ENCODE peak calls at places on chromosomes 16 and 17, in ten cellular contexts. U, Q, P, J, C, L, N, R, H and F are unnamed samples.
A peak's percentile ranks its signal among the peaks of the same experiment; 100 is the strongest.

GRCh38 chr16:26816885-26817571 is 249.7 kb upstream of the C16orf82 start:
- DNase-seq in U (no peak), Q (no peak), P (no peak), J (no peak), C (no peak), L (no peak), N (peak; percentile 46), R (no peak), H (peak; percentile 79), F (no peak)

GRCh38 chr17:50545306-50545705 is 1.7 kb upstream of the SPATA20 start:
- DNase-seq in U (no peak), Q (no peak), P (no peak), J (no peak), C (no peak), L (no peak), N (no peak), R (no peak), H (no peak), F (no peak)

GRCh38 chr16:89005201-89006035 is 28.4 kb upstream of the CBFA2T3 start:
- DNase-seq in U (no peak), Q (no peak), P (no peak), J (no peak), C (peak; percentile 8), L (no peak), N (no peak), R (no peak), H (no peak), F (no peak)

GRCh38 chr17:56653877-56654276 is 60.4 kb downstream of the NOG start:
- DNase-seq in U (peak; percentile 30), Q (peak; percentile 52), P (peak; percentile 21), J (peak; percentile 59), C (no peak), L (peak; percentile 58), N (peak; percentile 86), R (peak; percentile 52), H (peak; percentile 36), F (peak; percentile 72)

GRCh38 chr16:30510392-30510938 is 15.9 kb downstream of the ZNF768 start:
- DNase-seq in U (no peak), Q (no peak), P (no peak), J (no peak), C (no peak), L (no peak), N (no peak), R (no peak), H (no peak), F (no peak)

GRCh38 chr17:57313276-57313835 is 57.0 kb downstream of the MSI2 start:
- DNase-seq in U (no peak), Q (no peak), P (no peak), J (no peak), C (no peak), L (no peak), N (no peak), R (no peak), H (no peak), F (no peak)

GRCh38 chr16:56163089-56163488 is 28.2 kb upstream of the GNAO1 start:
- DNase-seq in U (no peak), Q (no peak), P (no peak), J (no peak), C (no peak), L (no peak), N (no peak), R (no peak), H (no peak), F (no peak)

GRCh38 chr17:73835605-73836004 is 191.4 kb upstream of the SDK2 start:
- DNase-seq in U (no peak), Q (no peak), P (no peak), J (no peak), C (no peak), L (no peak), N (no peak), R (no peak), H (no peak), F (no peak)

GRCh38 chr17:37490638-37491614 is 1.2 kb downstream of the DUSP14 start:
- DNase-seq in U (no peak), Q (no peak), P (no peak), J (peak; percentile 14), C (peak; percentile 75), L (no peak), N (peak; percentile 90), R (no peak), H (peak; percentile 83), F (no peak)

GRCh38 chr16:3641801-3642396 is 12.6 kb upstream of the DNASE1 start:
- DNase-seq in U (no peak), Q (no peak), P (no peak), J (no peak), C (no peak), L (no peak), N (no peak), R (no peak), H (peak; percentile 3), F (no peak)

GRCh38 chr16:67349172-67349571 is 22.6 kb downstream of the LRRC36 start:
- DNase-seq in U (peak; percentile 7), Q (no peak), P (no peak), J (no peak), C (no peak), L (no peak), N (peak; percentile 66), R (peak; percentile 47), H (peak; percentile 11), F (no peak)

GRCh38 chr17:9432121-9432866 is 143.3 kb downstream of the STX8 start:
- DNase-seq in U (no peak), Q (no peak), P (no peak), J (no peak), C (no peak), L (no peak), N (no peak), R (no peak), H (no peak), F (no peak)

GRCh38 chr16:27982184-27982583 is 81.3 kb downstream of the GSG1L start:
- DNase-seq in U (no peak), Q (no peak), P (no peak), J (no peak), C (no peak), L (no peak), N (no peak), R (peak; percentile 82), H (no peak), F (no peak)

GRCh38 chr16:28531777-28532744 is 6.7 kb downstream of the NUPR1 start:
- DNase-seq in U (no peak), Q (no peak), P (no peak), J (no peak), C (peak; percentile 81), L (no peak), N (peak; percentile 57), R (no peak), H (peak; percentile 47), F (no peak)

GRCh38 chr16:23482778-23483177 is 27.5 kb downstream of the GGA2 start:
- DNase-seq in U (peak; percentile 85), Q (no peak), P (no peak), J (no peak), C (no peak), L (no peak), N (no peak), R (no peak), H (no peak), F (peak; percentile 75)

GRCh38 chr17:41520821-41521521 is 2.3 kb upstream of the KRT15 start:
- DNase-seq in U (no peak), Q (no peak), P (no peak), J (no peak), C (no peak), L (no peak), N (no peak), R (peak; percentile 52), H (no peak), F (no peak)

GRCh38 chr17:50211249-50212120 is 10.1 kb upstream of the COL1A1 start:
- DNase-seq in U (no peak), Q (no peak), P (no peak), J (no peak), C (peak; percentile 42), L (no peak), N (no peak), R (no peak), H (no peak), F (no peak)

GRCh38 chr17:74566132-74566753 is 1.1 kb downstream of the CD300H start:
- DNase-seq in U (no peak), Q (no peak), P (peak; percentile 41), J (peak; percentile 33), C (peak; percentile 45), L (peak; percentile 57), N (peak; percentile 61), R (peak; percentile 21), H (no peak), F (no peak)

GRCh38 chr17:81209141-81209540 is 13.6 kb downstream of the CEP131 start:
- DNase-seq in U (no peak), Q (no peak), P (no peak), J (no peak), C (no peak), L (no peak), N (no peak), R (no peak), H (no peak), F (no peak)

GRCh38 chr17:83189673-83190385 is 110.4 kb downstream of the METRNL start:
- DNase-seq in U (no peak), Q (no peak), P (no peak), J (no peak), C (peak; percentile 35), L (no peak), N (no peak), R (no peak), H (peak; percentile 83), F (no peak)

GRCh38 chr17:4708436-4708835 is 2.0 kb upstream of the ARRB2 start:
- DNase-seq in U (peak; percentile 52), Q (no peak), P (peak; percentile 46), J (peak; percentile 20), C (peak; percentile 22), L (peak; percentile 53), N (peak; percentile 28), R (peak; percentile 11), H (no peak), F (peak; percentile 66)

GRCh38 chr17:8384801-8385335 is 1.9 kb upstream of the RPL26 start:
- DNase-seq in U (no peak), Q (no peak), P (no peak), J (no peak), C (no peak), L (no peak), N (peak; percentile 95), R (no peak), H (peak; percentile 88), F (no peak)

GRCh38 chr16:30893744-30894539 is at the start of gene BCL7C:
- DNase-seq in U (peak; percentile 70), Q (peak; percentile 71), P (peak; percentile 76), J (peak; percentile 78), C (peak; percentile 95), L (peak; percentile 83), N (peak; percentile 95), R (peak; percentile 62), H (peak; percentile 92), F (peak; percentile 38)

GRCh38 chr16:1610841-1611653 is 825 bp downstream of the IFT140 start:
- DNase-seq in U (peak; percentile 6), Q (no peak), P (peak; percentile 25), J (no peak), C (no peak), L (no peak), N (peak; percentile 82), R (peak; percentile 52), H (no peak), F (no peak)

GRCh38 chr17:48995332-48995870 is 1.8 kb upstream of the IGF2BP1 start:
- DNase-seq in U (no peak), Q (no peak), P (no peak), J (no peak), C (no peak), L (no peak), N (no peak), R (no peak), H (peak; percentile 10), F (no peak)

GRCh38 chr16:85390511-85391174 is 222.5 kb upstream of the GSE1 start:
- DNase-seq in U (no peak), Q (no peak), P (no peak), J (no peak), C (peak; percentile 92), L (peak; percentile 30), N (peak; percentile 96), R (peak; percentile 53), H (peak; percentile 94), F (no peak)

GRCh38 chr17:48835971-48836370 is 5.1 kb downstream of the CALCOCO2 start:
- DNase-seq in U (peak; percentile 21), Q (no peak), P (no peak), J (no peak), C (no peak), L (no peak), N (no peak), R (peak; percentile 94), H (no peak), F (no peak)